ENCODE peak calls at places on chromosomes 1 and 21, in four cellular contexts. One of them, this sample, is unnamed.

GRCh38 chr1:117237701-117238413 is 27.1 kb upstream of the VTCN1 start:
- DNase-seq in GM12864: no peak
- DNase-seq in stimulated activated CD4-positive, alpha-beta T cell treated with anti-CD3 and anti-CD28 coated beads, Interleukin-4, amount 100 ng/mL, for 24 hours: no peak
- DNase-seq in stomach: no peak
- DNase-seq in this sample: no peak

GRCh38 chr1:17148950-17149608 is 29.8 kb upstream of the PADI2 start:
- DNase-seq in stomach: no peak
- DNase-seq in GM12864: no peak
- DNase-seq in stimulated activated CD4-positive, alpha-beta T cell treated with anti-CD3 and anti-CD28 coated beads, Interleukin-4, amount 100 ng/mL, for 24 hours: no peak
- DNase-seq in this sample: no peak

GRCh38 chr1:71463144-71463543 is 382.3 kb upstream of the ZRANB2 start:
- DNase-seq in stimulated activated CD4-positive, alpha-beta T cell treated with anti-CD3 and anti-CD28 coated beads, Interleukin-4, amount 100 ng/mL, for 24 hours: no peak
- DNase-seq in GM12864: no peak
- DNase-seq in stomach: no peak
- DNase-seq in this sample: no peak

GRCh38 chr1:34164510-34165381 is at the start of gene CSMD2:
- DNase-seq in stimulated activated CD4-positive, alpha-beta T cell treated with anti-CD3 and anti-CD28 coated beads, Interleukin-4, amount 100 ng/mL, for 24 hours: no peak
- DNase-seq in GM12864: no peak
- DNase-seq in stomach: no peak
- DNase-seq in this sample: no peak

GRCh38 chr1:14912831-14913230 is 240.7 kb upstream of the TMEM51 start:
- DNase-seq in stomach: no peak
- DNase-seq in GM12864: no peak
- DNase-seq in stimulated activated CD4-positive, alpha-beta T cell treated with anti-CD3 and anti-CD28 coated beads, Interleukin-4, amount 100 ng/mL, for 24 hours: no peak
- DNase-seq in this sample: no peak

GRCh38 chr1:156146749-156147405 is 6.5 kb upstream of the SEMA4A start:
- DNase-seq in stomach: peak
- DNase-seq in stimulated activated CD4-positive, alpha-beta T cell treated with anti-CD3 and anti-CD28 coated beads, Interleukin-4, amount 100 ng/mL, for 24 hours: no peak
- DNase-seq in GM12864: no peak
- DNase-seq in this sample: no peak

GRCh38 chr21:46390603-46391545 is 66.9 kb downstream of the PCNT start:
- DNase-seq in GM12864: no peak
- DNase-seq in stimulated activated CD4-positive, alpha-beta T cell treated with anti-CD3 and anti-CD28 coated beads, Interleukin-4, amount 100 ng/mL, for 24 hours: no peak
- DNase-seq in stomach: no peak
- DNase-seq in this sample: no peak

GRCh38 chr1:199685369-199685768 is 342.1 kb upstream of the NR5A2 start:
- DNase-seq in GM12864: no peak
- DNase-seq in stomach: no peak
- DNase-seq in stimulated activated CD4-positive, alpha-beta T cell treated with anti-CD3 and anti-CD28 coated beads, Interleukin-4, amount 100 ng/mL, for 24 hours: no peak
- DNase-seq in this sample: no peak

GRCh38 chr1:245235156-245235555 is 80.4 kb downstream of the KIF26B start:
- DNase-seq in stomach: peak
- DNase-seq in GM12864: no peak
- DNase-seq in stimulated activated CD4-positive, alpha-beta T cell treated with anti-CD3 and anti-CD28 coated beads, Interleukin-4, amount 100 ng/mL, for 24 hours: no peak
- DNase-seq in this sample: no peak

This sample was measured in GM06990.